ENCODE peak calls at places on chromosomes 3 and 15, in five cellular contexts. C is activated CD4-positive, CD25-positive, alpha-beta regulatory T cell; P is AG20443; G is body of pancreas; H is mesenteric fat pad. Q is an unnamed sample.

GRCh38 chr15:95290376-95290973 is 1040.0 kb upstream of the NR2F2 start:
- DNase-seq in C (no peak), P (no peak), G (no peak), H (no peak), Q (no peak)

GRCh38 chr15:72227192-72227586 is 3.8 kb downstream of the PKM start:
- DNase-seq in C (no peak), H (no peak), P (peak; percentile 54), G (no peak), Q (no peak)

GRCh38 chr3:194711913-194712312 is 26.2 kb downstream of the FAM43A start:
- DNase-seq in H (no peak), P (peak; percentile 56), C (no peak), G (no peak), Q (no peak)

GRCh38 chr3:56689303-56689702 is 6.2 kb upstream of the TASOR start:
- DNase-seq in H (no peak), G (no peak), P (no peak), C (no peak), Q (no peak)

GRCh38 chr15:80801891-80802680 is 22.9 kb downstream of the CEMIP start:
- DNase-seq in C (no peak), H (no peak), G (no peak), P (no peak), Q (no peak)

GRCh38 chr15:25670025-25670554 is 193.0 kb downstream of the ATP10A start:
- DNase-seq in C (no peak), H (no peak), P (peak; percentile 89), G (no peak), Q (peak; percentile 91)

GRCh38 chr3:42071720-42072582 is 19.2 kb upstream of the TRAK1 start:
- DNase-seq in G (peak; percentile 68), H (no peak), C (no peak), P (peak; percentile 71), Q (no peak)

GRCh38 chr3:189363856-189364255 is 192.1 kb downstream of the TPRG1 start:
- DNase-seq in P (peak; percentile 25), C (no peak), G (no peak), H (no peak), Q (no peak)

GRCh38 chr15:55241895-55242294 is 45.2 kb upstream of the RSL24D1 start:
- DNase-seq in C (no peak), P (no peak), H (no peak), G (no peak), Q (no peak)

GRCh38 chr3:12756185-12756584 is 2.9 kb downstream of the TMEM40 start:
- DNase-seq in C (no peak), G (no peak), P (no peak), H (no peak), Q (no peak)

GRCh38 chr15:71484080-71484479 is 326.3 kb upstream of the NR2E3 start:
- DNase-seq in C (no peak), P (peak; percentile 28), H (no peak), G (no peak), Q (no peak)

GRCh38 chr15:69997701-69998273 is 99.9 kb downstream of the TLE3 start:
- DNase-seq in G (peak; percentile 38), C (no peak), P (peak; percentile 82), H (no peak), Q (no peak)

GRCh38 chr3:159130108-159130507 is 328.3 kb downstream of the MFSD1 start:
- DNase-seq in P (no peak), G (peak; percentile 16), H (no peak), C (no peak), Q (no peak)

GRCh38 chr3:67154429-67154828 is 156.3 kb downstream of the KBTBD8 start:
- DNase-seq in C (no peak), P (no peak), H (no peak), G (no peak), Q (no peak)

GRCh38 chr3:194049394-194049793 is 86.6 kb upstream of the HES1 start:
- DNase-seq in H (no peak), C (no peak), P (no peak), G (no peak), Q (no peak)

GRCh38 chr3:62373714-62374333 is 474 bp upstream of the FEZF2 start:
- DNase-seq in H (no peak), C (no peak), G (no peak), P (no peak), Q (no peak)

GRCh38 chr15:80070840-80071239 is 11.4 kb downstream of the ZFAND6 start:
- DNase-seq in C (no peak), G (no peak), P (no peak), H (no peak), Q (no peak)

GRCh38 chr3:12994607-12995388 is 78.4 kb downstream of the IQSEC1 start:
- DNase-seq in G (peak; percentile 90), H (peak; percentile 96), C (peak; percentile 78), P (peak; percentile 97), Q (peak; percentile 95)

GRCh38 chr3:124246949-124247348 is 255.0 kb upstream of the ROPN1 start:
- DNase-seq in G (no peak), C (no peak), P (no peak), H (no peak), Q (no peak)

GRCh38 chr3:25897019-25897418 is 107.1 kb downstream of the OXSM start:
- DNase-seq in P (peak; percentile 21), G (no peak), H (no peak), C (no peak), Q (no peak)

Q was measured in cardiac septum.